ENCODE peak calls at places on chromosome 14, in five cellular contexts. J is cardiac muscle cell; U is ovary; X is AG04450; B is CD4-positive, alpha-beta T cell. Y is an unnamed sample.

GRCh38 chr14:22646570-22647254 is 2.6 kb upstream of the OR6J1 start:
- DNase-seq in J (no peak), U (no peak), X (peak; percentile 13), B (no peak), Y (no peak)

GRCh38 chr14:74133833-74134481 is 49.2 kb downstream of the LIN52 start:
- DNase-seq in J (peak; percentile 14), U (no peak), X (no peak), B (no peak), Y (no peak)

GRCh38 chr14:91108941-91109611 is 4.8 kb upstream of the DGLUCY start:
- DNase-seq in J (no peak), U (no peak), X (no peak), B (peak; percentile 22), Y (no peak)

GRCh38 chr14:102320033-102320660 is 601 bp downstream of the ZNF839 start:
- DNase-seq in J (peak; percentile 68), U (peak; percentile 55), X (no peak), B (peak; percentile 43), Y (no peak)

GRCh38 chr14:50831704-50832130 is 755 bp upstream of the NIN start:
- DNase-seq in J (no peak), U (no peak), X (no peak), B (no peak), Y (no peak)

GRCh38 chr14:104692261-104692938 is 3.0 kb downstream of the INF2 start:
- DNase-seq in J (no peak), U (no peak), X (no peak), B (no peak), Y (no peak)

GRCh38 chr14:31953210-31953609 is 123.9 kb upstream of the ARHGAP5 start:
- DNase-seq in J (no peak), U (no peak), X (no peak), B (no peak), Y (no peak)

GRCh38 chr14:70915415-70915814 is 8.2 kb downstream of the PCNX1 start:
- DNase-seq in J (no peak), U (no peak), X (no peak), B (no peak), Y (no peak)

GRCh38 chr14:42854061-42854460 is 1247.4 kb downstream of the LRFN5 start:
- DNase-seq in J (no peak), U (no peak), X (peak; percentile 15), B (no peak), Y (no peak)

GRCh38 chr14:21104448-21105060 is 3.7 kb downstream of the TMEM253 start:
- DNase-seq in J (peak; percentile 83), U (peak; percentile 69), X (no peak), B (peak; percentile 58), Y (no peak)

GRCh38 chr14:64800000-64800399 is 79.7 kb downstream of the SPTB start:
- DNase-seq in J (peak; percentile 41), U (no peak), X (no peak), B (no peak), Y (no peak)

GRCh38 chr14:103550451-103551337 is 11.8 kb downstream of the BAG5 start:
- DNase-seq in J (no peak), U (no peak), X (no peak), B (no peak), Y (no peak)

GRCh38 chr14:78071016-78071549 is 99.1 kb upstream of the NRXN3 start:
- DNase-seq in J (no peak), U (no peak), X (no peak), B (no peak), Y (no peak)

GRCh38 chr14:104550849-104551728 is 28.5 kb upstream of the C14orf180 start:
- DNase-seq in J (no peak), U (no peak), X (no peak), B (no peak), Y (peak; percentile 29)

GRCh38 chr14:61281186-61281676 is at the start of gene TMEM30B:
- DNase-seq in J (no peak), U (peak; percentile 17), X (no peak), B (peak; percentile 33), Y (peak; percentile 50)

GRCh38 chr14:52262600-52262999 is 4.9 kb upstream of the PTGDR start:
- DNase-seq in J (no peak), U (no peak), X (no peak), B (no peak), Y (no peak)

GRCh38 chr14:74945852-74946658 is 9.3 kb downstream of the PGF start:
- DNase-seq in J (peak; percentile 82), U (peak; percentile 68), X (no peak), B (peak; percentile 63), Y (peak; percentile 82)

GRCh38 chr14:81903477-81903876 is 369.8 kb upstream of the SEL1L start:
- DNase-seq in J (no peak), U (no peak), X (no peak), B (no peak), Y (no peak)

GRCh38 chr14:26589998-26590397 is 7.8 kb downstream of the NOVA1 start:
- DNase-seq in J (no peak), U (no peak), X (no peak), B (no peak), Y (no peak)

GRCh38 chr14:99265571-99265970 is 6.4 kb downstream of the BCL11B start:
- DNase-seq in J (no peak), U (no peak), X (no peak), B (no peak), Y (no peak)

GRCh38 chr14:52121441-52121840 is 52.6 kb upstream of the NID2 start:
- DNase-seq in J (no peak), U (no peak), X (no peak), B (no peak), Y (no peak)

GRCh38 chr14:94372021-94372605 is 16.3 kb downstream of the SERPINA1 start:
- DNase-seq in J (no peak), U (no peak), X (no peak), B (no peak), Y (no peak)
- TF ChIP-seq CTCF in J (no peak), U (no peak), X (no peak), B (no peak), Y (no peak)

DNA sequence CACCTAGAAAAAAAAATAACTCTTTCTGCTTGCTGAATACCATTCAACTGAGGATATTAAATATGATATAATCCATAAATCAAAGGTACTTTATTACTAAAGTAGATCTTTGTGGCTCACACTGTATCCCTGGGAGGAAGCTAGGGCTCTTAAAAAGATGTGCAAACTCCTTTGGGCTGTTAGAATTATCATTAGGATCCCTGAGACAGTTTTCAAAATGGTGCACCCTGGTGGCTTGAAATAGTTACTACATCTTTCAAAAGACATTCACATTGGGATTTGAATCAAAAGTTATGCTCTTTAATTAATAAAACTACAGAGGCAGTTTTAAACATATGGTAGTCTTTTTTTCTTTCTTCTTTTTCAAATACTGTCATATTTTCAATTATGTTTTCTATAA is 228.5 kb upstream of the G2E3 start:
- DNase-seq in J (no peak), U (no peak), X (no peak), B (no peak), Y (no peak)
- TF ChIP-seq CTCF in J (peak; percentile 38), U (no peak), X (peak; percentile 50), B (no peak), Y (peak; percentile 85)

GRCh38 chr14:101033006-101033405 is 129.5 kb upstream of the RTL1 start:
- DNase-seq in J (no peak), U (no peak), X (no peak), B (no peak), Y (peak; percentile 5)
- TF ChIP-seq CTCF in J (no peak), U (no peak), X (no peak), B (no peak), Y (no peak)

GRCh38 chr14:55432628-55433027 is 7.8 kb downstream of the TBPL2 start:
- DNase-seq in J (no peak), U (no peak), X (no peak), B (no peak), Y (no peak)
- TF ChIP-seq CTCF in J (no peak), U (no peak), X (no peak), B (no peak), Y (no peak)

GRCh38 chr14:24693353-24693737 is 59.4 kb upstream of the GZMB start:
- DNase-seq in J (no peak), U (no peak), X (no peak), B (no peak), Y (no peak)

GRCh38 chr14:24692382-24693352 is 58.7 kb upstream of the GZMB start:
- DNase-seq in J (no peak), U (no peak), X (no peak), B (no peak), Y (no peak)

GRCh38 chr14:24688030-24688658 is 54.2 kb upstream of the GZMB start:
- DNase-seq in J (no peak), U (no peak), X (no peak), B (no peak), Y (no peak)

GRCh38 chr14:24693941-24694507 is 60.0 kb upstream of the GZMB start:
- DNase-seq in J (no peak), U (no peak), X (no peak), B (no peak), Y (no peak)

DNA sequence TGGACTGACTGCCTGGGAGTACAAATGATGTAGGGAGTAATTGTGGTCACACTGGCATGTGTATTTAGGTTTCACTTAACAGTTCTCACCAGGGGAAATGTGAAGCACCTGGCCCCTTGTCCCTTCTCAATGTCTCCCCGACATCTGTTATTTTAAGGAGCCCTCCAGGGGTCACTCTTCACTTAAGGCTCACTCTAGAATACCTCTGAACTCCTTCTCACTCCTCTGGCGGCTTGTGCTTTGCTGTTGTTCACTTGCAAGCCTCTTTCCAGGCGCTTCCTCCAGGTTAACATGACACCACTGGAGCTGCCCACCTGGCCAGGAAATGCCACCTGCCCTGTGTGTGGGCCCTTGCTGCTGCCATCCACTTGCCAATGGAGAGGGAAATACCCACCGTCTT is 56.5 kb upstream of the GZMB start:
- DNase-seq in J (no peak), U (no peak), X (no peak), B (no peak), Y (no peak)
- TF ChIP-seq CTCF in J (no peak), U (no peak), X (no peak), B (no peak), Y (no peak)